ENCODE peak calls at places on chromosomes 2 and 18, in eight cellular contexts. H is thoracic aorta, U is heart right ventricle, W is PC-9, E is colonic mucosa, S is AG04450, F is upper lobe of left lung, P is aorta. M is an unnamed sample.

GRCh38 chr2:29954316-29954715 is 32.9 kb upstream of the ALK start:
- DNase-seq in P (no peak), U (no peak), W (no peak), S (no peak), F (no peak), E (no peak), H (no peak), M (no peak)

GRCh38 chr2:187544371-187545080 is 9.7 kb downstream of the TFPI start:
- DNase-seq in S (no peak), F (peak), W (no peak), P (no peak), H (no peak), E (no peak), U (no peak), M (peak)

GRCh38 chr2:166573393-166573792 is 79.3 kb upstream of the SCN7A start:
- DNase-seq in H (no peak), E (no peak), S (peak), W (no peak), P (no peak), U (no peak), F (no peak), M (no peak)

GRCh38 chr2:128781888-128782385 is 463.3 kb upstream of the HS6ST1 start:
- DNase-seq in E (no peak), S (no peak), W (no peak), P (no peak), U (no peak), F (peak), H (no peak), M (peak)

GRCh38 chr2:188414869-188415753 is 123.4 kb downstream of the GULP1 start:
- DNase-seq in H (no peak), E (no peak), F (no peak), U (no peak), P (no peak), S (no peak), W (no peak), M (no peak)

GRCh38 chr18:36578871-36579270 is 249.9 kb downstream of the TPGS2 start:
- DNase-seq in E (no peak), S (no peak), W (no peak), U (no peak), P (no peak), H (no peak), F (no peak), M (peak)

GRCh38 chr2:86787701-86788100 is 3.0 kb downstream of the CD8A start:
- DNase-seq in H (no peak), F (no peak), S (no peak), W (no peak), P (no peak), U (no peak), E (no peak), M (no peak)

GRCh38 chr2:96802281-96802595 is 13.8 kb upstream of the CNNM3 start:
- DNase-seq in S (no peak), H (no peak), P (peak), U (no peak), E (no peak), F (no peak), W (no peak), M (no peak)

GRCh38 chr2:96138146-96139145 is at the start of gene ASTL:
- DNase-seq in U (peak), W (peak), S (no peak), H (no peak), P (no peak), E (peak), F (peak), M (no peak)

GRCh38 chr18:54679318-54680149 is 88.5 kb downstream of the DYNAP start:
- DNase-seq in W (peak), S (peak), E (peak), H (no peak), U (no peak), F (no peak), P (no peak), M (no peak)

GRCh38 chr2:53787255-53787910 is 539 bp downstream of the ERLEC1 start:
- DNase-seq in H (no peak), S (no peak), P (no peak), E (no peak), U (no peak), F (no peak), W (no peak), M (peak)

GRCh38 chr18:73780218-73780617 is 367.4 kb downstream of the FBXO15 start:
- DNase-seq in P (no peak), E (no peak), H (no peak), F (no peak), U (no peak), S (no peak), W (no peak), M (no peak)

GRCh38 chr2:82001614-82002013 is 1697.1 kb upstream of the LRRTM1 start:
- DNase-seq in W (no peak), S (no peak), H (no peak), U (no peak), E (no peak), P (no peak), F (no peak), M (no peak)

GRCh38 chr18:35502062-35502461 is 4.3 kb upstream of the INO80C start:
- DNase-seq in S (no peak), W (peak), E (no peak), H (no peak), F (no peak), U (no peak), P (no peak), M (no peak)

GRCh38 chr2:159096896-159097295 is 128.5 kb downstream of the TANC1 start:
- DNase-seq in U (no peak), H (no peak), F (no peak), P (no peak), E (no peak), S (no peak), W (no peak), M (no peak)

GRCh38 chr2:165833156-165833555 is 39.1 kb upstream of the GALNT3 start:
- DNase-seq in W (peak), S (peak), U (no peak), E (no peak), H (no peak), F (no peak), P (no peak), M (no peak)

GRCh38 chr2:42823744-42824453 is 31.5 kb upstream of the HAAO start:
- DNase-seq in S (no peak), F (no peak), H (no peak), E (no peak), U (no peak), P (no peak), W (no peak), M (peak)

GRCh38 chr2:54255230-54256090 is 569 bp downstream of the TSPYL6 start:
- DNase-seq in H (no peak), F (peak), S (no peak), E (no peak), P (no peak), W (no peak), U (no peak), M (no peak)

GRCh38 chr18:44123743-44124142 is 556.9 kb upstream of the SETBP1 start:
- DNase-seq in P (no peak), F (no peak), H (no peak), U (no peak), W (no peak), E (no peak), S (no peak), M (no peak)

GRCh38 chr18:49548266-49548665 is 13.6 kb upstream of the LIPG start:
- DNase-seq in E (no peak), F (no peak), P (no peak), S (peak), H (no peak), U (no peak), W (peak), M (no peak)

GRCh38 chr2:190682168-190682567 is 33.3 kb downstream of the NAB1 start:
- DNase-seq in S (no peak), W (no peak), E (no peak), F (no peak), H (no peak), P (no peak), U (no peak), M (no peak)

GRCh38 chr2:5111581-5111980 is 580.6 kb upstream of the SOX11 start:
- DNase-seq in P (no peak), E (no peak), U (no peak), S (no peak), H (no peak), W (no peak), F (no peak), M (no peak)

GRCh38 chr2:227163445-227163997 is 484 bp downstream of the COL4A4 start:
- DNase-seq in W (no peak), H (no peak), U (no peak), F (peak), S (no peak), P (no peak), E (peak), M (no peak)

GRCh38 chr2:126655500-126656310 is at the start of gene GYPC:
- DNase-seq in U (peak), E (peak), F (peak), P (peak), H (peak), W (no peak), S (peak), M (peak)

GRCh38 chr2:143110759-143111428 is 18.3 kb upstream of the ARHGAP15 start:
- DNase-seq in F (no peak), P (peak), S (peak), W (no peak), E (peak), U (peak), H (no peak), M (peak)

GRCh38 chr2:240921319-240922233 is 15.4 kb downstream of the CROCC2 start:
- DNase-seq in W (peak), S (peak), H (peak), E (peak), P (peak), F (peak), U (peak), M (peak)

GRCh38 chr2:181106789-181107418 is 126.5 kb downstream of the UBE2E3 start:
- DNase-seq in E (no peak), W (peak), H (no peak), P (no peak), F (no peak), S (peak), U (no peak), M (no peak)

GRCh38 chr2:98388601-98389247 is 42.5 kb downstream of the CNGA3 start:
- DNase-seq in P (no peak), U (no peak), H (no peak), F (peak), S (no peak), E (no peak), W (no peak), M (no peak)

GRCh38 chr2:117980783-117981676 is 32.8 kb downstream of the CCDC93 start:
- DNase-seq in H (no peak), S (peak), U (no peak), W (peak), P (no peak), E (no peak), F (no peak), M (no peak)

GRCh38 chr2:134334542-134335353 is 80.9 kb downstream of the MGAT5 start:
- DNase-seq in H (no peak), W (no peak), P (no peak), E (no peak), S (no peak), F (no peak), U (no peak), M (no peak)

GRCh38 chr2:75431276-75431675 is 129.5 kb downstream of the EVA1A start:
- DNase-seq in H (no peak), W (no peak), U (no peak), E (no peak), F (no peak), P (no peak), S (no peak), M (no peak)

GRCh38 chr2:121137571-121137970 is 147.4 kb downstream of the TFCP2L1 start:
- DNase-seq in E (no peak), F (no peak), H (no peak), S (no peak), U (no peak), W (no peak), P (no peak), M (no peak)

GRCh38 chr18:2883137-2883671 is 36.4 kb downstream of the EMILIN2 start:
- DNase-seq in E (no peak), H (no peak), P (no peak), U (no peak), W (no peak), F (peak), S (no peak), M (no peak)

GRCh38 chr2:99613992-99614391 is 124.2 kb upstream of the REV1 start:
- DNase-seq in P (no peak), E (no peak), H (no peak), U (no peak), W (no peak), F (no peak), S (no peak), M (no peak)

GRCh38 chr2:237359894-237360780 is 53.8 kb downstream of the COL6A3 start:
- DNase-seq in H (no peak), E (no peak), U (no peak), P (no peak), S (no peak), W (no peak), F (no peak), M (no peak)
- H3K27ac ChIP-seq in H (no peak), E (no peak), U (peak), P (no peak), S (peak), W (no peak), F (peak), M (peak)

DNA sequence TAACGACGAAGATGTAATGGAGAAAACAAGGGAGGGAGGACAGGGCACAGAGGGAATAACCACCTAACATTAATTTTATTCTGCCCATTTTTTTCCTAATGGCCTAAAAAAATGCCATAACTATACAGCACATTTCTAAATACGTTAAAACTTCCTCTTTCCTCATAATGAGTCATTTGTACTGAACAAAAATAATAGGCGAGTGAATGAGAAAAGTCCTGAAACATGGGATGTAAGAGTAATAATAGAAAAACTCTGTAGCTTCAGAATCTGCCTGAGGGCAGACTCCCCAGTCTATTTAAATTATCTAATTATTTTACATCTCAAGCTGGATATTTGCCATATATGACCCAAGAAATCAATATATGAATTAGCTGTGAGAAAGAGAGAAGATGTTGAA is 285.1 kb downstream of the TMX3 start:
- DNase-seq in F (no peak), U (no peak), P (no peak), W (no peak), S (no peak), E (no peak), H (no peak), M (no peak)
- H3K27ac ChIP-seq in F (no peak), U (no peak), P (no peak), W (no peak), S (peak), E (no peak), H (no peak), M (no peak)

DNA sequence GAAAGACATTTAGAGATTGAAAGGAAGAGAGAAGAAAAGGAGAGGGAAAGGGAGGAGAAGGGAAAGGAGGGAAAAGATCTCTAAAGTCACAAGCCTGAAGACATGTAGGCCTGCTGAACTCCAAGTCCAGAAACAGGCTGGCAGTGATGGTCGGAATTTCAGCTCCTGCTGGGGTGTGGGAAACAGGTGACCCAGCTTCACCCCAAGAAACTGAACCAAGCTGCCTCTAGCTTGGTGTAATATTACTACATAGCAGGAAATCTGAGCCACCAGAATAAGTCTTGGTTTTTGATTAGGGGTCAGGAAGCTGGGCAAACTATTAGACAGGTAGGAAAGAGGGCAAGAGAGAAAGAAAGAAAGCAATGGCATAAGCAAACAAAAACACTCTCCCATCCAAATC is 185.8 kb downstream of the PDE11A start:
- DNase-seq in F (no peak), U (no peak), H (no peak), S (no peak), E (no peak), W (no peak), P (no peak), M (no peak)
- H3K27ac ChIP-seq in F (no peak), U (no peak), H (no peak), S (no peak), E (no peak), W (no peak), P (no peak), M (no peak)

GRCh38 chr18:62420513-62421209 is 95.6 kb downstream of the TNFRSF11A start:
- DNase-seq in E (peak), S (no peak), U (no peak), H (no peak), W (peak), F (no peak), P (no peak), M (peak)

GRCh38 chr18:62418258-62418657 is 93.1 kb downstream of the TNFRSF11A start:
- DNase-seq in W (no peak), E (no peak), S (no peak), P (no peak), F (no peak), H (no peak), U (no peak), M (no peak)

GRCh38 chr18:62425465-62426190 is 97.2 kb upstream of the ZCCHC2 start:
- DNase-seq in S (peak), E (peak), H (peak), U (no peak), F (no peak), P (no peak), W (peak), M (peak)

GRCh38 chr18:62420151-62420512 is 95.0 kb downstream of the TNFRSF11A start:
- DNase-seq in S (no peak), E (peak), U (no peak), P (no peak), W (no peak), F (no peak), H (no peak), M (no peak)
- H3K27ac ChIP-seq in S (no peak), E (peak), U (peak), P (no peak), W (peak), F (peak), H (no peak), M (peak)

GRCh38 chr2:122186761-122187222 is 431.3 kb downstream of the TSN start:
- DNase-seq in U (no peak), H (no peak), S (no peak), E (no peak), F (no peak), W (no peak), P (no peak), M (no peak)
- H3K27ac ChIP-seq in U (no peak), H (no peak), S (no peak), E (no peak), F (no peak), W (no peak), P (no peak), M (no peak)

GRCh38 chr2:218400930-218401833 is 1.5 kb downstream of the CTDSP1 start:
- DNase-seq in H (no peak), W (no peak), E (peak), S (no peak), U (peak), F (peak), P (no peak), M (peak)
- H3K27ac ChIP-seq in H (peak), W (no peak), E (peak), S (no peak), U (peak), F (peak), P (no peak), M (peak)

GRCh38 chr2:20650412-20650879 is 452 bp downstream of the HS1BP3 start:
- DNase-seq in U (no peak), F (no peak), H (no peak), W (no peak), S (no peak), P (peak), E (peak), M (no peak)
- H3K27ac ChIP-seq in U (peak), F (peak), H (peak), W (no peak), S (no peak), P (peak), E (peak), M (peak)